ENCODE peak calls at places on chromosomes 5 and 9, in five cellular contexts. K is tibial nerve; Q is spleen; J is CD8-positive, alpha-beta memory T cell; C is tibial artery. Y is an unnamed sample. For H3K9me3, the result is how much of the 10 kb centered on the place peaks cover.

GRCh38 chr5:53944981-53945380 is 365.4 kb downstream of the ARL15 start:
- DNase-seq in K (no peak), Q (no peak), J (no peak), C (no peak), Y (no peak)

GRCh38 chr5:137395011-137395755 is 103.9 kb downstream of the SPOCK1 start:
- DNase-seq in K (no peak), Q (no peak), J (no peak), C (peak), Y (no peak)

GRCh38 chr5:167208911-167209310 is 1082.5 kb upstream of the WWC1 start:
- DNase-seq in K (no peak), Q (no peak), J (no peak), C (no peak), Y (no peak)

GRCh38 chr9:130426467-130426773 is 18.3 kb upstream of the ASS1 start:
- DNase-seq in K (no peak), Q (no peak), J (no peak), C (no peak), Y (no peak)

GRCh38 chr9:38043931-38044623 is 24.9 kb downstream of the SHB start:
- DNase-seq in K (no peak), Q (no peak), J (no peak), C (no peak), Y (no peak)

GRCh38 chr9:81789751-81790150 is 100.4 kb upstream of the TLE1 start:
- DNase-seq in K (no peak), Q (no peak), J (no peak), C (no peak), Y (no peak)

GRCh38 chr5:18805376-18805775 is 1171.1 kb downstream of the TAF11L14 start:
- DNase-seq in K (no peak), Q (no peak), J (no peak), C (no peak), Y (no peak)

GRCh38 chr5:683619-684481 is 9.3 kb downstream of the TPPP start:
- DNase-seq in K (no peak), Q (no peak), J (no peak), C (no peak), Y (no peak)

GRCh38 chr9:90009447-90009846 is 404.6 kb downstream of the GADD45G start:
- DNase-seq in K (no peak), Q (peak), J (no peak), C (peak), Y (no peak)

GRCh38 chr5:7331083-7331482 is 64.9 kb upstream of the ADCY2 start:
- DNase-seq in K (no peak), Q (no peak), J (no peak), C (no peak), Y (no peak)

GRCh38 chr5:81753429-81753828 is 2.5 kb upstream of the SSBP2 start:
- DNase-seq in K (no peak), Q (no peak), J (no peak), C (no peak), Y (no peak)

GRCh38 chr9:119963258-119963797 is 594.1 kb upstream of the BRINP1 start:
- DNase-seq in K (no peak), Q (no peak), J (no peak), C (no peak), Y (no peak)

GRCh38 chr5:139667730-139668063 is 19.5 kb downstream of the CXXC5 start:
- DNase-seq in K (no peak), Q (no peak), J (no peak), C (no peak), Y (no peak)

GRCh38 chr9:37693265-37693664 is 42.5 kb downstream of the FRMPD1 start:
- DNase-seq in K (no peak), Q (no peak), J (no peak), C (no peak), Y (no peak)

GRCh38 chr9:93822229-93822628 is 132.9 kb downstream of the BARX1 start:
- DNase-seq in K (no peak), Q (no peak), J (no peak), C (no peak), Y (no peak)

GRCh38 chr9:111178361-111179043 is 140.2 kb upstream of the LPAR1 start:
- DNase-seq in K (no peak), Q (no peak), J (no peak), C (no peak), Y (no peak)

GRCh38 chr9:31519011-31519410 is 865.4 kb upstream of the ACO1 start:
- DNase-seq in K (no peak), Q (peak), J (peak), C (no peak), Y (peak)

GRCh38 chr5:55900068-55900467 is 48.9 kb downstream of the IL31RA start:
- DNase-seq in K (no peak), Q (no peak), J (no peak), C (no peak), Y (no peak)

GRCh38 chr9:19976226-19976625 is 187.4 kb upstream of the SLC24A2 start:
- DNase-seq in K (no peak), Q (no peak), J (peak), C (no peak), Y (peak)

GRCh38 chr5:172107606-172108005 is 80.4 kb downstream of the STK10 start:
- DNase-seq in K (no peak), Q (peak), J (no peak), C (no peak), Y (no peak)

GRCh38 chr5:169810542-169810941 is 169.8 kb downstream of the INSYN2B start:
- DNase-seq in K (no peak), Q (no peak), J (no peak), C (no peak), Y (no peak)

GRCh38 chr9:123964756-123965155 is 34.8 kb upstream of the DENND1A start:
- DNase-seq in K (no peak), Q (no peak), J (no peak), C (no peak), Y (no peak)

GRCh38 chr5:10222326-10222725 is 27.4 kb downstream of the ATPSCKMT start:
- DNase-seq in K (no peak), Q (no peak), J (no peak), C (no peak), Y (no peak)

GRCh38 chr5:78905084-78905938 is 79.8 kb downstream of the ARSB start:
- DNase-seq in K (no peak), Q (no peak), J (no peak), C (no peak), Y (no peak)

GRCh38 chr9:31100311-31100710 is 1284.1 kb upstream of the ACO1 start:
- DNase-seq in K (no peak), Q (no peak), J (no peak), C (no peak), Y (no peak)

GRCh38 chr5:95709967-95710650 is 21.0 kb upstream of the RHOBTB3 start:
- DNase-seq in K (no peak), Q (no peak), J (no peak), C (peak), Y (no peak)

GRCh38 chr5:121870489-121870888 is 18.8 kb downstream of the FTMT start:
- DNase-seq in K (no peak), Q (no peak), J (no peak), C (no peak), Y (no peak)

GRCh38 chr9:87657190-87657589 is 68.7 kb upstream of the CTSL start:
- DNase-seq in K (no peak), Q (no peak), J (no peak), C (peak), Y (no peak)

GRCh38 chr5:151155777-151156731 is 1.5 kb downstream of the ANXA6 start:
- DNase-seq in K (no peak), Q (peak), J (peak), C (no peak), Y (no peak)

GRCh38 chr9:129962889-129963703 is 79.9 kb downstream of the FNBP1 start:
- DNase-seq in K (no peak), Q (peak), J (peak), C (peak), Y (peak)

GRCh38 chr9:113579270-113580040 is 115.9 kb downstream of the RGS3 start:
- DNase-seq in K (peak), Q (peak), J (peak), C (peak), Y (peak)

GRCh38 chr5:73454379-73455036 is 5.9 kb upstream of the FOXD1 start:
- DNase-seq in K (no peak), Q (no peak), J (no peak), C (no peak), Y (peak)

GRCh38 chr9:87342743-87343142 is 154.9 kb upstream of the DAPK1 start:
- DNase-seq in K (peak), Q (no peak), J (no peak), C (no peak), Y (no peak)

GRCh38 chr5:172189693-172190296 is 1.8 kb upstream of the STK10 start:
- DNase-seq in K (no peak), Q (no peak), J (no peak), C (no peak), Y (no peak)

GRCh38 chr5:11918463-11919045 is 14.3 kb upstream of the CTNND2 start:
- DNase-seq in K (no peak), Q (no peak), J (no peak), C (no peak), Y (no peak)

GRCh38 chr9:70117835-70118319 is 74.2 kb downstream of the MAMDC2 start:
- DNase-seq in K (no peak), Q (no peak), J (no peak), C (no peak), Y (no peak)
- H3K27ac ChIP-seq in K (no peak), Q (no peak), J (no peak), C (no peak), Y (no peak)

GRCh38 chr9:118444403-118444802 is 740.2 kb downstream of the TLR4 start:
- DNase-seq in K (no peak), Q (no peak), J (no peak), C (no peak), Y (no peak)

GRCh38 chr9:118439446-118439845 is 735.2 kb downstream of the TLR4 start:
- DNase-seq in K (no peak), Q (no peak), J (no peak), C (no peak), Y (no peak)

GRCh38 chr9:118438805-118439204 is 734.6 kb downstream of the TLR4 start:
- DNase-seq in K (no peak), Q (no peak), J (no peak), C (no peak), Y (no peak)
- H3K9me3 ChIP-seq in K (under half), Q (under half), J (under half), C (under half), Y (under half)

DNA sequence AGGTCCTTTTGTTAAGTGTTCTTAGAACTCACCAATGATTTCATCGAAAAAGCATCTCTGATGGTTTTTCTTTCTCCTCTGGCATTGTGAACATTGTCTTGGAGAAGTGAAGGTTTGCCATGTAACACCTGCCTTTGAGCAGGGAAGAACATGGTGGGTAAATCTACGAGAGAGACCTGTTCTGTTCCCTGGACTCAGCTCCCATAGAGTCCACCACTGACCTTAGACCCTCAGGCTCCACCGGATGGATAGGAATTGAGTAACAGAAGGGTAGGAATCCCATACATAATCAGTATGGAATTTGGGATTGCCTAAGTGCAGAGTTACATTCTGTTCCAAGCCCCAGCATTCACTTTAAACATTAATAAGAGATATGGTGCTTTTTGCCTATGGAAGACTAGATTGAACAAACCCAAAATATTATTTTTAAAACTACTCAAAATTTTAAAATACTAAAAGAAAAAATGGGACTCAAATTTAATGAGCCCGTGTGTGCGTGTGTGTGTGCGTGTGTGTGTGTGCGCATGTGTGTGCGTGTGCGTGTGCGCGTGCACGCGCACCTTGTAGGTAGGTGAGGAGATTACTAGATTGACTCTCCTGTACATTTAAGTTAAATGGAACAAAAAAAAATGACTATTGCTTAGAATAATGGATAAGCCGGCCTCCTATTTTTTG is 92.0 kb downstream of the C9orf152 start:
- DNase-seq in K (no peak), Q (no peak), J (no peak), C (no peak), Y (no peak)
- H3K27ac ChIP-seq in K (no peak), Q (no peak), J (no peak), C (peak), Y (no peak)

GRCh38 chr5:2900360-2900759 is 148.9 kb upstream of the IRX2 start:
- DNase-seq in K (no peak), Q (no peak), J (no peak), C (no peak), Y (no peak)
- H3K9me3 ChIP-seq in K (under half), Q (under half), J (under half), C (under half), Y (under half)

GRCh38 chr9:131801811-131802210 is 61.9 kb upstream of the RAPGEF1 start:
- DNase-seq in K (no peak), Q (no peak), J (no peak), C (no peak), Y (no peak)
- H3K27ac ChIP-seq in K (no peak), Q (no peak), J (no peak), C (no peak), Y (no peak)

DNA sequence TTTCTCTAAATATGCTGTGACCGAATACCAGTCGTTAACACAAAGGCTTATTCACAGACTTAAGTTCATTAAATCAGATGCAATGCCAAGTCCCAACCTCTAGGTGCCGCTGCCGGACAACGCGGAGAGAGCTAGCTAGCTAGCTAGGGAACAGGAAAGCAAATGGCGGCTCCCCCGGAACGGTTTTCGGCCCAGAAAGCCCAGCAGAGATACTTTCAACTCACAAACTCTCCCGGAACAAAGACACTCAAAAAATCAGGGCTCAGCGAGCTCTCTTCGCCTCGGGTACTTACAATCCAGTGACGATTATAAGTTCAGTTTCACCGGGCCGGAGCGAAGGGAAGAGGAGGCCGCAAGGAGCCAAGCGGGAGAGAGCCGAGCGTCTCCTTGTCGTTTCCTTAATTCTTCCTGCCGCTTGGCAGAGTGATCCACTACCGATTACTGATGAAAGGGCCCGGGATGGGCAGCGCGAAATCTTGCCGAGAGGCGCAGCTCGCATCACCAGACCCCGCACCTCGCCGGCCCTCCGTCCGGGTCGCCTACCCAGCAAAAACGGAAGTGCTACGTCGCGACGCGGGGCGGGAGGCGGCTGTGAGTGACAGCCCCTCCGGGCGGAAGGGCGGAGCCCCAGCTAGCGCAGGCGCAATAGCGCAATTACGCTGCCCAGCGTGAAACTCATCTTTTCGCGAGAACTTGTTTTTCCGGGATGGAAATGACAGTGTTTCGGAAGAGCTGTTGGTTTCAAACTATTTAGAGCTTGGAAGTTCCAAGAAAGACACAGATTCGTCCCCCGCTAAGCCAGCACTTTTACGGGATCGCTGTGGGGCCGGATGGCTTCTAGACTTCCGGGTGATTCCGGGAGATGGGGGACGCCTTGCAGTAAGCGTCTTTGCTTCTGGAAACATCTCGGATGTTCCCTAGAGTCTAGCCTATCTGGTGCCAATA is at the start of gene TAF7:
- DNase-seq in K (peak), Q (peak), J (peak), C (peak), Y (peak)
- H3K9me3 ChIP-seq in K (half or more), Q (half or more), J (under half), C (under half), Y (half or more)

GRCh38 chr5:132754111-132754510 is 6.9 kb downstream of the CCNI2 start:
- DNase-seq in K (no peak), Q (no peak), J (no peak), C (no peak), Y (no peak)
- H3K27ac ChIP-seq in K (no peak), Q (no peak), J (no peak), C (no peak), Y (no peak)

DNA sequence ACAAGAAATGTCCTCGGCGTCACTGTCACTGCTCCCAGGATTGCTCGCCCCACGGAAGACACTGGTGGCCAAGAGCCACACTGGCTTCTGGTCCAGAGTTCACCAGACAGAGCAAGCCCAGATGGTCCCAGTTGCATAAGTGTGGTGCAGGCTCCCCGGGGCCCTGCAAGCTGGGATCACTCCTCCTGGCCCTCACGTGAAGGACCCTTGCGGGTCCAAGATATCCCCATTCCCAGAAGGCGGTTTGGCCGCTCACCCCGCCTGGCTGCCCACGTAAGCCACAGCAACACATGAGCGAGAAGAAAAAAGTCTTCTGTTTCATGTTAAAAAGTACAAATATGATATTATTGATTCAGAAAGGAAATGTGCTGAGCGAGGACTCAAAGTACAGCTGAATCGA is 427.4 kb downstream of the IRX1 start:
- DNase-seq in K (peak), Q (no peak), J (no peak), C (no peak), Y (no peak)
- H3K9me3 ChIP-seq in K (under half), Q (under half), J (under half), C (under half), Y (under half)